ENCODE peak calls at places on chromosomes 3 and 15, in eight cellular contexts. One of them, this sample, is unnamed. For H3K9me3, the result is how much of the 10 kb centered on the place peaks cover.

GRCh38 chr3:99817047-99817436 is 620 bp upstream of the CMSS1 start:
- DNase-seq in PC-9: no peak
- DNase-seq in CD4-positive, alpha-beta memory T cell: no peak
- DNase-seq in iPS DF 6.9: no peak
- DNase-seq in IMR-90: no peak
- DNase-seq in CD8-positive, alpha-beta T cell: peak
- DNase-seq in SJCRH30: peak
- DNase-seq in thoracic aorta: no peak
- DNase-seq in this sample: no peak

GRCh38 chr3:190012314-190012782 is 108.3 kb downstream of the P3H2 start:
- DNase-seq in PC-9: peak
- DNase-seq in CD4-positive, alpha-beta memory T cell: no peak
- DNase-seq in iPS DF 6.9: no peak
- DNase-seq in IMR-90: peak
- DNase-seq in CD8-positive, alpha-beta T cell: no peak
- DNase-seq in SJCRH30: peak
- DNase-seq in thoracic aorta: no peak
- DNase-seq in this sample: no peak

GRCh38 chr3:66723231-66723630 is 222.4 kb upstream of the LRIG1 start:
- DNase-seq in PC-9: no peak
- DNase-seq in CD4-positive, alpha-beta memory T cell: no peak
- DNase-seq in iPS DF 6.9: no peak
- DNase-seq in IMR-90: peak
- DNase-seq in CD8-positive, alpha-beta T cell: no peak
- DNase-seq in SJCRH30: no peak
- DNase-seq in thoracic aorta: no peak
- DNase-seq in this sample: no peak

GRCh38 chr3:131224886-131225550 is 156.6 kb upstream of the NUDT16 start:
- DNase-seq in PC-9: peak
- DNase-seq in CD4-positive, alpha-beta memory T cell: no peak
- DNase-seq in iPS DF 6.9: no peak
- DNase-seq in IMR-90: peak
- DNase-seq in CD8-positive, alpha-beta T cell: no peak
- DNase-seq in SJCRH30: no peak
- DNase-seq in thoracic aorta: no peak
- DNase-seq in this sample: no peak

GRCh38 chr3:141960731-141961130 is 84.3 kb downstream of the ATP1B3 start:
- DNase-seq in PC-9: no peak
- DNase-seq in CD4-positive, alpha-beta memory T cell: no peak
- DNase-seq in iPS DF 6.9: no peak
- DNase-seq in IMR-90: peak
- DNase-seq in CD8-positive, alpha-beta T cell: no peak
- DNase-seq in SJCRH30: peak
- DNase-seq in thoracic aorta: no peak
- DNase-seq in this sample: no peak

GRCh38 chr15:93298901-93299300 is 209.9 kb upstream of the RGMA start:
- DNase-seq in PC-9: no peak
- DNase-seq in CD4-positive, alpha-beta memory T cell: no peak
- DNase-seq in iPS DF 6.9: no peak
- DNase-seq in IMR-90: no peak
- DNase-seq in CD8-positive, alpha-beta T cell: no peak
- DNase-seq in SJCRH30: peak
- DNase-seq in thoracic aorta: no peak
- DNase-seq in this sample: no peak

GRCh38 chr15:34335176-34335575 is 2.4 kb downstream of the SLC12A6 start:
- DNase-seq in PC-9: no peak
- DNase-seq in CD4-positive, alpha-beta memory T cell: no peak
- DNase-seq in iPS DF 6.9: no peak
- DNase-seq in IMR-90: no peak
- DNase-seq in CD8-positive, alpha-beta T cell: no peak
- DNase-seq in SJCRH30: no peak
- DNase-seq in thoracic aorta: no peak
- DNase-seq in this sample: no peak

GRCh38 chr3:4416961-4417360 is 50.1 kb downstream of the SUMF1 start:
- DNase-seq in PC-9: peak
- DNase-seq in CD4-positive, alpha-beta memory T cell: no peak
- DNase-seq in iPS DF 6.9: no peak
- DNase-seq in IMR-90: peak
- DNase-seq in CD8-positive, alpha-beta T cell: no peak
- DNase-seq in SJCRH30: peak
- DNase-seq in thoracic aorta: peak
- DNase-seq in this sample: no peak

GRCh38 chr15:48574187-48574586 is 71.3 kb downstream of the FBN1 start:
- DNase-seq in PC-9: no peak
- DNase-seq in CD4-positive, alpha-beta memory T cell: no peak
- DNase-seq in iPS DF 6.9: no peak
- DNase-seq in IMR-90: no peak
- DNase-seq in CD8-positive, alpha-beta T cell: no peak
- DNase-seq in SJCRH30: no peak
- DNase-seq in thoracic aorta: no peak
- DNase-seq in this sample: no peak

GRCh38 chr3:187777331-187778046 is 32.2 kb upstream of the BCL6 start:
- DNase-seq in PC-9: peak
- DNase-seq in CD4-positive, alpha-beta memory T cell: peak
- DNase-seq in iPS DF 6.9: no peak
- DNase-seq in IMR-90: peak
- DNase-seq in CD8-positive, alpha-beta T cell: peak
- DNase-seq in SJCRH30: no peak
- DNase-seq in thoracic aorta: no peak
- DNase-seq in this sample: no peak

GRCh38 chr15:75045332-75046015 is 22.1 kb downstream of the PPCDC start:
- DNase-seq in PC-9: no peak
- DNase-seq in CD4-positive, alpha-beta memory T cell: peak
- DNase-seq in iPS DF 6.9: no peak
- DNase-seq in IMR-90: no peak
- DNase-seq in CD8-positive, alpha-beta T cell: no peak
- DNase-seq in SJCRH30: no peak
- DNase-seq in thoracic aorta: no peak
- DNase-seq in this sample: no peak

GRCh38 chr3:98445949-98446406 is 17.0 kb upstream of the OR5K1 start:
- DNase-seq in PC-9: no peak
- DNase-seq in CD4-positive, alpha-beta memory T cell: no peak
- DNase-seq in iPS DF 6.9: no peak
- DNase-seq in IMR-90: no peak
- DNase-seq in CD8-positive, alpha-beta T cell: no peak
- DNase-seq in SJCRH30: no peak
- DNase-seq in thoracic aorta: no peak
- DNase-seq in this sample: no peak

GRCh38 chr3:58530354-58530865 is 6.6 kb downstream of the ACOX2 start:
- DNase-seq in PC-9: no peak
- DNase-seq in CD4-positive, alpha-beta memory T cell: no peak
- DNase-seq in iPS DF 6.9: no peak
- DNase-seq in IMR-90: no peak
- DNase-seq in CD8-positive, alpha-beta T cell: no peak
- DNase-seq in SJCRH30: no peak
- DNase-seq in thoracic aorta: no peak
- DNase-seq in this sample: no peak

GRCh38 chr3:71962561-71963240 is 177.8 kb upstream of the PROK2 start:
- DNase-seq in PC-9: no peak
- DNase-seq in CD4-positive, alpha-beta memory T cell: no peak
- DNase-seq in iPS DF 6.9: no peak
- DNase-seq in IMR-90: peak
- DNase-seq in CD8-positive, alpha-beta T cell: no peak
- DNase-seq in SJCRH30: no peak
- DNase-seq in thoracic aorta: no peak
- DNase-seq in this sample: no peak

GRCh38 chr15:45612790-45613415 is 21.9 kb upstream of the SQOR start:
- DNase-seq in PC-9: no peak
- DNase-seq in CD4-positive, alpha-beta memory T cell: no peak
- DNase-seq in iPS DF 6.9: no peak
- DNase-seq in IMR-90: peak
- DNase-seq in CD8-positive, alpha-beta T cell: no peak
- DNase-seq in SJCRH30: no peak
- DNase-seq in thoracic aorta: no peak
- DNase-seq in this sample: no peak

GRCh38 chr3:194058189-194058571 is 77.8 kb upstream of the HES1 start:
- DNase-seq in PC-9: no peak
- DNase-seq in CD4-positive, alpha-beta memory T cell: peak
- DNase-seq in iPS DF 6.9: peak
- DNase-seq in IMR-90: peak
- DNase-seq in CD8-positive, alpha-beta T cell: peak
- DNase-seq in SJCRH30: peak
- DNase-seq in thoracic aorta: no peak
- DNase-seq in this sample: peak

GRCh38 chr15:49085696-49086459 is 39.6 kb upstream of the SECISBP2L start:
- DNase-seq in PC-9: no peak
- DNase-seq in CD4-positive, alpha-beta memory T cell: no peak
- DNase-seq in iPS DF 6.9: no peak
- DNase-seq in IMR-90: peak
- DNase-seq in CD8-positive, alpha-beta T cell: no peak
- DNase-seq in SJCRH30: no peak
- DNase-seq in thoracic aorta: no peak
- DNase-seq in this sample: no peak

GRCh38 chr3:150786791-150787190 is 23.8 kb upstream of the SIAH2 start:
- DNase-seq in PC-9: peak
- DNase-seq in CD4-positive, alpha-beta memory T cell: no peak
- DNase-seq in iPS DF 6.9: no peak
- DNase-seq in IMR-90: no peak
- DNase-seq in CD8-positive, alpha-beta T cell: no peak
- DNase-seq in SJCRH30: no peak
- DNase-seq in thoracic aorta: no peak
- DNase-seq in this sample: no peak

GRCh38 chr15:40936709-40937666 is 7.8 kb downstream of the DLL4 start:
- DNase-seq in PC-9: no peak
- DNase-seq in CD4-positive, alpha-beta memory T cell: no peak
- DNase-seq in iPS DF 6.9: no peak
- DNase-seq in IMR-90: peak
- DNase-seq in CD8-positive, alpha-beta T cell: no peak
- DNase-seq in SJCRH30: no peak
- DNase-seq in thoracic aorta: no peak
- DNase-seq in this sample: no peak

GRCh38 chr15:25208735-25209134 is 230.1 kb downstream of the UBE3A start:
- DNase-seq in PC-9: no peak
- DNase-seq in CD4-positive, alpha-beta memory T cell: no peak
- DNase-seq in iPS DF 6.9: no peak
- DNase-seq in IMR-90: no peak
- DNase-seq in CD8-positive, alpha-beta T cell: no peak
- DNase-seq in SJCRH30: no peak
- DNase-seq in thoracic aorta: no peak
- DNase-seq in this sample: no peak
- H3K9me3 ChIP-seq in PC-9: under half
- H3K9me3 ChIP-seq in CD4-positive, alpha-beta memory T cell: under half
- H3K9me3 ChIP-seq in iPS DF 6.9: under half
- H3K9me3 ChIP-seq in IMR-90: half or more
- H3K9me3 ChIP-seq in CD8-positive, alpha-beta T cell: under half
- H3K9me3 ChIP-seq in SJCRH30: under half
- H3K9me3 ChIP-seq in thoracic aorta: under half
- H3K9me3 ChIP-seq in this sample: under half

GRCh38 chr15:85598718-85599398 is 195.9 kb downstream of the KLHL25 start:
- DNase-seq in PC-9: no peak
- DNase-seq in CD4-positive, alpha-beta memory T cell: no peak
- DNase-seq in iPS DF 6.9: no peak
- DNase-seq in IMR-90: no peak
- DNase-seq in CD8-positive, alpha-beta T cell: no peak
- DNase-seq in SJCRH30: no peak
- DNase-seq in thoracic aorta: no peak
- DNase-seq in this sample: no peak
- H3K27ac ChIP-seq in PC-9: no peak
- H3K27ac ChIP-seq in CD4-positive, alpha-beta memory T cell: no peak
- H3K27ac ChIP-seq in iPS DF 6.9: no peak
- H3K27ac ChIP-seq in IMR-90: no peak
- H3K27ac ChIP-seq in CD8-positive, alpha-beta T cell: no peak
- H3K27ac ChIP-seq in SJCRH30: no peak
- H3K27ac ChIP-seq in thoracic aorta: no peak
- H3K27ac ChIP-seq in this sample: no peak

DNA sequence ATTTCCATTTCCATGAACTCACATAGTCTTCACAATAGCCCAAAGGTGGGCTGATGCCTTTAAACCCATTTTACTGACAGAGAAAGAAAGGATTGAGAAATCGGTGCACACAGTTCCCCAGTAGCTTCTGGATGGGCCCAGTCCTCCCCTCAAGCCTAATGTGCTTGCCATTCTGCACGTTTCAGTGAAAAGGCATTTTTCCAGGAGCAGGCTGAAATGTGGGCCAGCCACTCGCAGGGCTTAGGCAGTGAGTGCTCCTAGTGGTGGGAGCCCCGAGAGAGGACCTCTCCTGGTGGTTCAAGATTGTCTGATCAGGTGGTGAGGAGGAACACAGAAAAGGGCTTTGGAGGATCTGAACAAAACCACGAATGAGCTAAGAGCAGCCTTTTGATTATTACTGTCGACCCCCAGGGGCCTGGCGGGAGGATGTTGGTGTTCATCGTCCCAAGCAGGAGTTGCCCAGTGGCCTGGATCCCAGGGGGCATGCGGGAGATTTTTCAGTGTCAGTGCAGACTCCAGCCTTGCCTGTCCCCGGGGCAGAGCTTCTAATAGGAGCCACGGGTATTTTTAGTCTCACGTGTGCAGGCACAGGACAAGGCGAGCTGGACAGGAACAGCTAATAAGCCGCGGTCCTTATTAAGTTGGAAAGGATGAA is 8.7 kb upstream of the KY start:
- DNase-seq in PC-9: no peak
- DNase-seq in CD4-positive, alpha-beta memory T cell: no peak
- DNase-seq in iPS DF 6.9: no peak
- DNase-seq in IMR-90: no peak
- DNase-seq in CD8-positive, alpha-beta T cell: no peak
- DNase-seq in SJCRH30: no peak
- DNase-seq in thoracic aorta: no peak
- DNase-seq in this sample: no peak
- H3K9me3 ChIP-seq in PC-9: under half
- H3K9me3 ChIP-seq in CD4-positive, alpha-beta memory T cell: under half
- H3K9me3 ChIP-seq in iPS DF 6.9: under half
- H3K9me3 ChIP-seq in IMR-90: under half
- H3K9me3 ChIP-seq in CD8-positive, alpha-beta T cell: under half
- H3K9me3 ChIP-seq in SJCRH30: under half
- H3K9me3 ChIP-seq in thoracic aorta: under half
- H3K9me3 ChIP-seq in this sample: under half

DNA sequence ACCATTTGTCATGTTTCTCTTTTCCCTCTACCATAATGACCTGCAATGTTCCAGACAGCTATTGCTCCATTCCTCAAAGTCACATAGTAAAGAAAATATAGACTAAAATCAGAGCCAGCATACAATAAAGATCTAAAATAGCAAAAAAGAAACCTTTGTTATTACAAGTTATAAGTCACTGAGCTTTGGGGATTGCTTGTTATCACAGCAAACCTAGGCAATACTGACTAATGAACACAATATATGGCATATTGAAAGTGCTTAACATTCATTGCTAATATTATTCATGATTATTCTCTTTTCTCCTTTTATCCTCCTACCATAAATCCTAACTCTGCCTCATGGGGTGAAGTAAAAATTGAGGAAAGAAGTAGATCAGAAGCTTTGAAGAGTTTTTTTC is 27.4 kb upstream of the TIPARP start:
- DNase-seq in PC-9: no peak
- DNase-seq in CD4-positive, alpha-beta memory T cell: no peak
- DNase-seq in iPS DF 6.9: no peak
- DNase-seq in IMR-90: no peak
- DNase-seq in CD8-positive, alpha-beta T cell: no peak
- DNase-seq in SJCRH30: no peak
- DNase-seq in thoracic aorta: no peak
- DNase-seq in this sample: no peak
- H3K27ac ChIP-seq in PC-9: no peak
- H3K27ac ChIP-seq in CD4-positive, alpha-beta memory T cell: no peak
- H3K27ac ChIP-seq in iPS DF 6.9: no peak
- H3K27ac ChIP-seq in IMR-90: no peak
- H3K27ac ChIP-seq in CD8-positive, alpha-beta T cell: no peak
- H3K27ac ChIP-seq in SJCRH30: no peak
- H3K27ac ChIP-seq in thoracic aorta: no peak
- H3K27ac ChIP-seq in this sample: no peak